ENCODE peak calls at places on chromosomes 6 and 20, in six cellular contexts. F is stimulated activated CD4-positive, alpha-beta T cell treated with anti-CD3 and anti-CD28 coated beads, Interleukin-2, amount 100 ng/mL, for 4 hours; G is lower lobe of right lung; X is CD8-positive, alpha-beta memory T cell; V is Caco-2; D is activated T-helper 1 cell treated with Interleukin-2 at 50 U/mL for 16 hours. P is an unnamed sample.

GRCh38 chr20:17662333-17663039 is 19.6 kb downstream of the RRBP1 start:
- DNase-seq in F (no peak), G (no peak), X (no peak), V (no peak), D (no peak), P (no peak)

GRCh38 chr6:83108378-83108777 is 40.9 kb downstream of the DOP1A start:
- DNase-seq in F (no peak), G (no peak), X (no peak), V (no peak), D (no peak), P (no peak)

GRCh38 chr20:32411955-32412706 is 54.0 kb downstream of the ASXL1 start:
- DNase-seq in F (no peak), G (no peak), X (no peak), V (no peak), D (no peak), P (peak; percentile 30)

GRCh38 chr6:104957301-104958177 is 632 bp downstream of the LIN28B start:
- DNase-seq in F (no peak), G (no peak), X (no peak), V (peak; percentile 28), D (no peak), P (no peak)

GRCh38 chr20:53611449-53611894 is 17.8 kb upstream of the ZNF217 start:
- DNase-seq in F (no peak), G (no peak), X (no peak), V (no peak), D (no peak), P (no peak)

GRCh38 chr6:152552616-152553209 is 84.4 kb downstream of the SYNE1 start:
- DNase-seq in F (no peak), G (peak; percentile 67), X (peak; percentile 30), V (peak; percentile 73), D (no peak), P (peak; percentile 20)

GRCh38 chr6:159252955-159253508 is 83.8 kb downstream of the FNDC1 start:
- DNase-seq in F (no peak), G (no peak), X (no peak), V (peak; percentile 29), D (no peak), P (peak; percentile 66)

GRCh38 chr6:56866917-56867522 is 87.9 kb upstream of the BEND6 start:
- DNase-seq in F (no peak), G (no peak), X (no peak), V (no peak), D (no peak), P (no peak)

GRCh38 chr20:4513720-4514119 is 208.0 kb upstream of the PRND start:
- DNase-seq in F (no peak), G (no peak), X (no peak), V (no peak), D (no peak), P (no peak)

GRCh38 chr6:84415517-84415916 is 188.1 kb upstream of the CEP162 start:
- DNase-seq in F (no peak), G (no peak), X (no peak), V (no peak), D (no peak), P (no peak)

GRCh38 chr6:69846770-69847506 is 19.4 kb upstream of the COL19A1 start:
- DNase-seq in F (no peak), G (no peak), X (no peak), V (no peak), D (no peak), P (no peak)

GRCh38 chr6:21752054-21752811 is 158.7 kb downstream of the SOX4 start:
- DNase-seq in F (no peak), G (no peak), X (no peak), V (no peak), D (no peak), P (no peak)

GRCh38 chr6:123945386-123945785 is 141.7 kb downstream of the NKAIN2 start:
- DNase-seq in F (no peak), G (no peak), X (no peak), V (no peak), D (no peak), P (no peak)